ENCODE peak calls at places on chromosome 16, in nine cellular contexts. One of them, this sample, is unnamed.

GRCh38 chr16:17696696-17697095 is 225.9 kb upstream of the XYLT1 start:
- DNase-seq in stromal cell of bone marrow: no peak
- DNase-seq in neural progenitor cell: peak; percentile 33
- DNase-seq in COR-L47: no peak
- DNase-seq in occipital lobe: no peak
- DNase-seq in neural crest cell: no peak
- DNase-seq in OCI-M1: no peak
- DNase-seq in AG08396: no peak
- DNase-seq in heart left ventricle: no peak
- DNase-seq in this sample: no peak

GRCh38 chr16:21101631-21102420 is 48.8 kb downstream of the DNAH3 start:
- DNase-seq in neural crest cell: no peak
- DNase-seq in COR-L47: no peak
- DNase-seq in occipital lobe: no peak
- DNase-seq in AG08396: peak; percentile 29
- DNase-seq in heart left ventricle: no peak
- DNase-seq in OCI-M1: peak; percentile 18
- DNase-seq in neural progenitor cell: peak; percentile 54
- DNase-seq in stromal cell of bone marrow: no peak
- DNase-seq in this sample: no peak

GRCh38 chr16:82034981-82035612 is at the start of gene HSD17B2:
- DNase-seq in AG08396: no peak
- DNase-seq in neural crest cell: no peak
- DNase-seq in stromal cell of bone marrow: no peak
- DNase-seq in heart left ventricle: no peak
- DNase-seq in OCI-M1: no peak
- DNase-seq in occipital lobe: no peak
- DNase-seq in neural progenitor cell: no peak
- DNase-seq in COR-L47: no peak
- DNase-seq in this sample: no peak

GRCh38 chr16:57863434-57864160 is 61.3 kb upstream of the KIFC3 start:
- DNase-seq in AG08396: peak; percentile 72
- DNase-seq in occipital lobe: peak; percentile 51
- DNase-seq in heart left ventricle: peak; percentile 65
- DNase-seq in OCI-M1: peak; percentile 59
- DNase-seq in stromal cell of bone marrow: peak; percentile 78
- DNase-seq in neural crest cell: peak; percentile 25
- DNase-seq in neural progenitor cell: peak; percentile 70
- DNase-seq in COR-L47: peak; percentile 46
- DNase-seq in this sample: no peak

GRCh38 chr16:62363451-62363850 is 327.2 kb upstream of the CDH8 start:
- DNase-seq in neural progenitor cell: peak; percentile 73
- DNase-seq in AG08396: no peak
- DNase-seq in COR-L47: no peak
- DNase-seq in neural crest cell: no peak
- DNase-seq in stromal cell of bone marrow: no peak
- DNase-seq in OCI-M1: peak; percentile 3
- DNase-seq in heart left ventricle: no peak
- DNase-seq in occipital lobe: no peak
- DNase-seq in this sample: no peak

GRCh38 chr16:12449374-12449773 is 354.3 kb downstream of the CPPED1 start:
- DNase-seq in occipital lobe: no peak
- DNase-seq in stromal cell of bone marrow: no peak
- DNase-seq in neural progenitor cell: no peak
- DNase-seq in OCI-M1: no peak
- DNase-seq in AG08396: no peak
- DNase-seq in COR-L47: no peak
- DNase-seq in heart left ventricle: no peak
- DNase-seq in neural crest cell: no peak
- DNase-seq in this sample: no peak

GRCh38 chr16:12025472-12025871 is 48.9 kb downstream of the SNX29 start:
- DNase-seq in heart left ventricle: no peak
- DNase-seq in occipital lobe: no peak
- DNase-seq in AG08396: no peak
- DNase-seq in stromal cell of bone marrow: no peak
- DNase-seq in OCI-M1: no peak
- DNase-seq in neural progenitor cell: no peak
- DNase-seq in COR-L47: no peak
- DNase-seq in neural crest cell: no peak
- DNase-seq in this sample: no peak

GRCh38 chr16:1363501-1364041 is 11.8 kb downstream of the GNPTG start:
- DNase-seq in neural progenitor cell: peak; percentile 72
- DNase-seq in heart left ventricle: no peak
- DNase-seq in COR-L47: peak; percentile 57
- DNase-seq in occipital lobe: peak; percentile 43
- DNase-seq in OCI-M1: peak; percentile 68
- DNase-seq in AG08396: peak; percentile 85
- DNase-seq in stromal cell of bone marrow: no peak
- DNase-seq in neural crest cell: peak; percentile 56
- DNase-seq in this sample: peak; percentile 22

GRCh38 chr16:4442371-4442770 is 16.7 kb downstream of the DNAJA3 start:
- DNase-seq in OCI-M1: no peak
- DNase-seq in stromal cell of bone marrow: no peak
- DNase-seq in neural crest cell: no peak
- DNase-seq in COR-L47: no peak
- DNase-seq in AG08396: no peak
- DNase-seq in heart left ventricle: no peak
- DNase-seq in occipital lobe: no peak
- DNase-seq in neural progenitor cell: no peak
- DNase-seq in this sample: no peak

GRCh38 chr16:86566966-86567700 is 504 bp downstream of the FOXC2 start:
- DNase-seq in heart left ventricle: peak; percentile 53
- DNase-seq in AG08396: peak; percentile 75
- DNase-seq in OCI-M1: no peak
- DNase-seq in occipital lobe: no peak
- DNase-seq in stromal cell of bone marrow: no peak
- DNase-seq in COR-L47: no peak
- DNase-seq in neural crest cell: no peak
- DNase-seq in neural progenitor cell: peak; percentile 82
- DNase-seq in this sample: no peak

GRCh38 chr16:23538919-23539278 is 18.3 kb downstream of the EARS2 start:
- DNase-seq in neural progenitor cell: no peak
- DNase-seq in COR-L47: no peak
- DNase-seq in neural crest cell: no peak
- DNase-seq in occipital lobe: no peak
- DNase-seq in OCI-M1: no peak
- DNase-seq in heart left ventricle: no peak
- DNase-seq in stromal cell of bone marrow: no peak
- DNase-seq in AG08396: no peak
- DNase-seq in this sample: no peak

GRCh38 chr16:73506568-73507056 is 458.7 kb upstream of the ZFHX3 start:
- DNase-seq in stromal cell of bone marrow: no peak
- DNase-seq in neural progenitor cell: peak; percentile 11
- DNase-seq in AG08396: no peak
- DNase-seq in occipital lobe: no peak
- DNase-seq in COR-L47: peak; percentile 61
- DNase-seq in neural crest cell: no peak
- DNase-seq in heart left ventricle: no peak
- DNase-seq in OCI-M1: no peak
- DNase-seq in this sample: no peak

GRCh38 chr16:84090212-84090611 is 26.5 kb downstream of the MBTPS1 start:
- DNase-seq in occipital lobe: no peak
- DNase-seq in AG08396: no peak
- DNase-seq in OCI-M1: no peak
- DNase-seq in neural crest cell: no peak
- DNase-seq in neural progenitor cell: no peak
- DNase-seq in heart left ventricle: no peak
- DNase-seq in COR-L47: no peak
- DNase-seq in stromal cell of bone marrow: no peak
- DNase-seq in this sample: peak; percentile 85

GRCh38 chr16:11672206-11673090 is 4.2 kb downstream of the SNN start:
- DNase-seq in neural progenitor cell: no peak
- DNase-seq in COR-L47: no peak
- DNase-seq in occipital lobe: no peak
- DNase-seq in stromal cell of bone marrow: no peak
- DNase-seq in OCI-M1: peak; percentile 10
- DNase-seq in neural crest cell: no peak
- DNase-seq in heart left ventricle: peak; percentile 55
- DNase-seq in AG08396: no peak
- DNase-seq in this sample: no peak